ENCODE peak calls at places on chromosomes 12 and 14, in eight cellular contexts. One of them, this sample, is unnamed.

GRCh38 chr14:54278087-54278486 is 118.7 kb upstream of the CDKN3 start:
- DNase-seq in cerebellar cortex: no peak
- DNase-seq in Peyer's patch: no peak
- DNase-seq in non-pigmented ciliary epithelial cell: no peak
- DNase-seq in stimulated activated CD8-positive, alpha-beta memory T cell treated with anti-CD3 and anti-CD28 coated beads, Interleukin-2, amount 100 ng/mL, for 1 hour: no peak
- DNase-seq in NCI-H446: peak
- DNase-seq in cardiac muscle cell: no peak
- DNase-seq in cardiac fibroblast: no peak
- DNase-seq in this sample: no peak

GRCh38 chr14:101980700-101981099 is 16.3 kb downstream of the DYNC1H1 start:
- DNase-seq in non-pigmented ciliary epithelial cell: peak
- DNase-seq in cerebellar cortex: peak
- DNase-seq in NCI-H446: peak
- DNase-seq in cardiac muscle cell: no peak
- DNase-seq in cardiac fibroblast: peak
- DNase-seq in Peyer's patch: no peak
- DNase-seq in stimulated activated CD8-positive, alpha-beta memory T cell treated with anti-CD3 and anti-CD28 coated beads, Interleukin-2, amount 100 ng/mL, for 1 hour: no peak
- DNase-seq in this sample: peak

GRCh38 chr12:120598674-120599463 is 17.7 kb upstream of the POP5 start:
- DNase-seq in Peyer's patch: peak
- DNase-seq in NCI-H446: no peak
- DNase-seq in cardiac muscle cell: no peak
- DNase-seq in cerebellar cortex: no peak
- DNase-seq in non-pigmented ciliary epithelial cell: no peak
- DNase-seq in stimulated activated CD8-positive, alpha-beta memory T cell treated with anti-CD3 and anti-CD28 coated beads, Interleukin-2, amount 100 ng/mL, for 1 hour: no peak
- DNase-seq in cardiac fibroblast: peak
- DNase-seq in this sample: peak

GRCh38 chr12:1605129-1606020 is 11.0 kb upstream of the FBXL14 start:
- DNase-seq in cardiac muscle cell: peak
- DNase-seq in non-pigmented ciliary epithelial cell: no peak
- DNase-seq in cardiac fibroblast: peak
- DNase-seq in stimulated activated CD8-positive, alpha-beta memory T cell treated with anti-CD3 and anti-CD28 coated beads, Interleukin-2, amount 100 ng/mL, for 1 hour: no peak
- DNase-seq in cerebellar cortex: peak
- DNase-seq in NCI-H446: peak
- DNase-seq in Peyer's patch: peak
- DNase-seq in this sample: peak

GRCh38 chr14:56412453-56413434 is 166.9 kb upstream of the TMEM260 start:
- DNase-seq in cardiac muscle cell: no peak
- DNase-seq in non-pigmented ciliary epithelial cell: no peak
- DNase-seq in cardiac fibroblast: no peak
- DNase-seq in stimulated activated CD8-positive, alpha-beta memory T cell treated with anti-CD3 and anti-CD28 coated beads, Interleukin-2, amount 100 ng/mL, for 1 hour: no peak
- DNase-seq in Peyer's patch: no peak
- DNase-seq in NCI-H446: no peak
- DNase-seq in cerebellar cortex: no peak
- DNase-seq in this sample: no peak

GRCh38 chr12:60644076-60644475 is 1048.2 kb downstream of the SLC16A7 start:
- DNase-seq in stimulated activated CD8-positive, alpha-beta memory T cell treated with anti-CD3 and anti-CD28 coated beads, Interleukin-2, amount 100 ng/mL, for 1 hour: no peak
- DNase-seq in non-pigmented ciliary epithelial cell: no peak
- DNase-seq in NCI-H446: no peak
- DNase-seq in Peyer's patch: no peak
- DNase-seq in cardiac muscle cell: no peak
- DNase-seq in cardiac fibroblast: no peak
- DNase-seq in cerebellar cortex: no peak
- DNase-seq in this sample: no peak

GRCh38 chr14:67487937-67488893 is at the start of gene TMEM229B:
- DNase-seq in stimulated activated CD8-positive, alpha-beta memory T cell treated with anti-CD3 and anti-CD28 coated beads, Interleukin-2, amount 100 ng/mL, for 1 hour: peak
- DNase-seq in cerebellar cortex: no peak
- DNase-seq in non-pigmented ciliary epithelial cell: no peak
- DNase-seq in cardiac fibroblast: no peak
- DNase-seq in cardiac muscle cell: no peak
- DNase-seq in NCI-H446: no peak
- DNase-seq in Peyer's patch: peak
- DNase-seq in this sample: no peak

GRCh38 chr14:65128096-65128495 is 25.8 kb upstream of the MAX start:
- DNase-seq in NCI-H446: no peak
- DNase-seq in cardiac muscle cell: no peak
- DNase-seq in cardiac fibroblast: peak
- DNase-seq in non-pigmented ciliary epithelial cell: no peak
- DNase-seq in cerebellar cortex: no peak
- DNase-seq in Peyer's patch: no peak
- DNase-seq in stimulated activated CD8-positive, alpha-beta memory T cell treated with anti-CD3 and anti-CD28 coated beads, Interleukin-2, amount 100 ng/mL, for 1 hour: no peak
- DNase-seq in this sample: no peak

GRCh38 chr12:122080149-122081107 is 1.9 kb downstream of the MLXIP start:
- DNase-seq in cardiac muscle cell: no peak
- DNase-seq in cardiac fibroblast: peak
- DNase-seq in NCI-H446: peak
- DNase-seq in cerebellar cortex: peak
- DNase-seq in non-pigmented ciliary epithelial cell: no peak
- DNase-seq in stimulated activated CD8-positive, alpha-beta memory T cell treated with anti-CD3 and anti-CD28 coated beads, Interleukin-2, amount 100 ng/mL, for 1 hour: no peak
- DNase-seq in Peyer's patch: peak
- DNase-seq in this sample: peak

GRCh38 chr12:67697443-67697842 is 48.9 kb downstream of the DYRK2 start:
- DNase-seq in stimulated activated CD8-positive, alpha-beta memory T cell treated with anti-CD3 and anti-CD28 coated beads, Interleukin-2, amount 100 ng/mL, for 1 hour: no peak
- DNase-seq in non-pigmented ciliary epithelial cell: no peak
- DNase-seq in cardiac muscle cell: no peak
- DNase-seq in NCI-H446: no peak
- DNase-seq in cerebellar cortex: no peak
- DNase-seq in cardiac fibroblast: no peak
- DNase-seq in Peyer's patch: no peak
- DNase-seq in this sample: no peak

GRCh38 chr12:31491819-31492598 is 98.9 kb downstream of the DENND5B start:
- DNase-seq in cerebellar cortex: no peak
- DNase-seq in cardiac muscle cell: no peak
- DNase-seq in Peyer's patch: no peak
- DNase-seq in NCI-H446: no peak
- DNase-seq in stimulated activated CD8-positive, alpha-beta memory T cell treated with anti-CD3 and anti-CD28 coated beads, Interleukin-2, amount 100 ng/mL, for 1 hour: no peak
- DNase-seq in cardiac fibroblast: peak
- DNase-seq in non-pigmented ciliary epithelial cell: peak
- DNase-seq in this sample: peak

GRCh38 chr14:99209409-99209808 is 62.6 kb downstream of the BCL11B start:
- DNase-seq in cerebellar cortex: no peak
- DNase-seq in stimulated activated CD8-positive, alpha-beta memory T cell treated with anti-CD3 and anti-CD28 coated beads, Interleukin-2, amount 100 ng/mL, for 1 hour: no peak
- DNase-seq in Peyer's patch: no peak
- DNase-seq in non-pigmented ciliary epithelial cell: no peak
- DNase-seq in cardiac fibroblast: no peak
- DNase-seq in NCI-H446: no peak
- DNase-seq in cardiac muscle cell: no peak
- DNase-seq in this sample: no peak

GRCh38 chr14:56487090-56487667 is 92.4 kb upstream of the TMEM260 start:
- DNase-seq in cerebellar cortex: peak
- DNase-seq in cardiac fibroblast: peak
- DNase-seq in stimulated activated CD8-positive, alpha-beta memory T cell treated with anti-CD3 and anti-CD28 coated beads, Interleukin-2, amount 100 ng/mL, for 1 hour: no peak
- DNase-seq in Peyer's patch: no peak
- DNase-seq in cardiac muscle cell: no peak
- DNase-seq in non-pigmented ciliary epithelial cell: no peak
- DNase-seq in NCI-H446: no peak
- DNase-seq in this sample: peak